ENCODE peak calls at places on chromosomes 12 and 14, in seven cellular contexts. W is body of pancreas, Z is BE2C, R is breast epithelium, S is coronary artery, J is fibroblast of lung, G is IMR-90. Q is an unnamed sample.

GRCh38 chr14:22883191-22883976 is at the start of gene REM2:
- DNase-seq in W (no peak), Z (peak), R (no peak), S (no peak), J (no peak), G (no peak), Q (no peak)

GRCh38 chr14:84850595-84850994 is 679.3 kb upstream of the FLRT2 start:
- DNase-seq in W (no peak), Z (no peak), R (no peak), S (no peak), J (no peak), G (no peak), Q (no peak)

GRCh38 chr14:105313381-105314286 is 914 bp upstream of the PACS2 start:
- DNase-seq in W (no peak), Z (no peak), R (no peak), S (no peak), J (no peak), G (no peak), Q (no peak)

GRCh38 chr12:57515468-57515933 is 4.8 kb downstream of the DDIT3 start:
- DNase-seq in W (no peak), Z (no peak), R (no peak), S (no peak), J (no peak), G (no peak), Q (no peak)

GRCh38 chr12:3959799-3960560 is 86.8 kb upstream of the PARP11 start:
- DNase-seq in W (no peak), Z (no peak), R (no peak), S (no peak), J (no peak), G (no peak), Q (no peak)

GRCh38 chr14:93655078-93655750 is 133.1 kb downstream of the PRIMA1 start:
- DNase-seq in W (peak), Z (peak), R (no peak), S (no peak), J (peak), G (peak), Q (peak)

GRCh38 chr12:15505616-15506015 is 183.3 kb downstream of the PTPRO start:
- DNase-seq in W (no peak), Z (no peak), R (no peak), S (no peak), J (no peak), G (peak), Q (no peak)

GRCh38 chr12:69502342-69503081 is 32.3 kb downstream of the FRS2 start:
- DNase-seq in W (no peak), Z (no peak), R (no peak), S (no peak), J (peak), G (no peak), Q (peak)

GRCh38 chr14:101495284-101495683 is 66.0 kb upstream of the DIO3 start:
- DNase-seq in W (peak), Z (no peak), R (peak), S (peak), J (no peak), G (no peak), Q (no peak)

GRCh38 chr14:89401241-89401640 is 15.8 kb downstream of the FOXN3 start:
- DNase-seq in W (no peak), Z (no peak), R (no peak), S (no peak), J (no peak), G (no peak), Q (no peak)

GRCh38 chr12:113641426-113641825 is 169.8 kb upstream of the LHX5 start:
- DNase-seq in W (no peak), Z (no peak), R (no peak), S (no peak), J (no peak), G (no peak), Q (no peak)

GRCh38 chr12:122395319-122395718 is 27.1 kb downstream of the CLIP1 start:
- DNase-seq in W (no peak), Z (no peak), R (no peak), S (no peak), J (peak), G (peak), Q (peak)

GRCh38 chr12:132238487-132239248 is 90.7 kb downstream of the GALNT9 start:
- DNase-seq in W (no peak), Z (no peak), R (no peak), S (no peak), J (no peak), G (no peak), Q (peak)

GRCh38 chr14:99540196-99541032 is 59.2 kb downstream of the CCNK start:
- DNase-seq in W (no peak), Z (peak), R (no peak), S (no peak), J (no peak), G (no peak), Q (no peak)

GRCh38 chr14:49427117-49427516 is 159.1 kb downstream of the RPS29 start:
- DNase-seq in W (no peak), Z (no peak), R (no peak), S (no peak), J (no peak), G (no peak), Q (no peak)

GRCh38 chr14:38143651-38144505 is 63.8 kb upstream of the SSTR1 start:
- DNase-seq in W (no peak), Z (no peak), R (no peak), S (no peak), J (peak), G (peak), Q (peak)

GRCh38 chr12:131221946-131222249 is 268.2 kb downstream of the ADGRD1 start:
- DNase-seq in W (no peak), Z (no peak), R (no peak), S (no peak), J (no peak), G (no peak), Q (no peak)
- H3K4me3 ChIP-seq in W (no peak), Z (no peak), R (no peak), S (peak), J (no peak), G (no peak), Q (no peak)

DNA sequence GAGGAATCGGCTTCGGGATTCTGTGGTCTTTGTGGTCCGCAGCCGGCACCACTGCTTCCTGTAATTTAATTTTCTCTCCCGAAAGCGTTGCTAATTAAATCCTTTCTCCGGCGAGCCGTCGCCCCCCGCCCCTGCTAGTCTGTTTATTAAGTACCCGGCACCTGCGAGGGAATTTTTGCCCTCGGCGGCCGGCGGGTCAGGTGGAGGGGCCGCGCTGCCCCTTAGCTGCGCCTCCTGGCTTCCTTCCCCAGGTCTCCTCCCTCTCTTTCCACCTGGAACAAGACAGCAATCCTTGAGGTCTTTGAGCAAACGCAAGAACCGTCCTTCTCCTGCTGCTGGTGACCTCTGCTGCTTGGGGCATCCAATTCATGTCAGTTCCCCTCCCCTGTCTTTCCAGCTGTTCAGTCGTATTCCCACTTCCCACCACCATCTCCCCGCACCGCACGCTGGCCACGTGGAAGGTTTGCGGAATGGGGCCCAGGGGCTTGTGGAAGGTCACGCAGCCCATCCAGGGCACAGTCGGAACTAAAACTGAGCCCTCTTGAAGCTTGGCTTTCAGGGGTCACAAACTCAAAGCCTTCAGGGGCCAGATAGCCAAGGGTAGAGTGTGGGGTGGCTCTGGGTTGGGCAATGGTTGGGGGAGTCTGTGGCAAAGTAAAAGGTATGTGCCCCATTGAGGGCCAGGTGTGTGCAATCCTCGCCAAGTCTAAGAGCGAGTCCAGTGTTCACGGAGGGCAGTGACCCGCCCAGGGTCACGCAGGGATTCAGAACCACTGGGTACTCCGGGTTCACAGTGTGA is 16.1 kb downstream of the ZDHHC22 start:
- DNase-seq in W (no peak), Z (no peak), R (no peak), S (peak), J (no peak), G (no peak), Q (no peak)
- TF ChIP-seq CTCF in W (no peak), Z (no peak), R (no peak), S (no peak), J (no peak), G (no peak), Q (no peak)

GRCh38 chr12:105943525-105943924 is 195.2 kb downstream of the NUAK1 start:
- DNase-seq in W (no peak), Z (no peak), R (no peak), S (no peak), J (no peak), G (no peak), Q (no peak)
- H3K4me3 ChIP-seq in W (no peak), Z (no peak), R (no peak), S (no peak), J (no peak), G (no peak), Q (no peak)

DNA sequence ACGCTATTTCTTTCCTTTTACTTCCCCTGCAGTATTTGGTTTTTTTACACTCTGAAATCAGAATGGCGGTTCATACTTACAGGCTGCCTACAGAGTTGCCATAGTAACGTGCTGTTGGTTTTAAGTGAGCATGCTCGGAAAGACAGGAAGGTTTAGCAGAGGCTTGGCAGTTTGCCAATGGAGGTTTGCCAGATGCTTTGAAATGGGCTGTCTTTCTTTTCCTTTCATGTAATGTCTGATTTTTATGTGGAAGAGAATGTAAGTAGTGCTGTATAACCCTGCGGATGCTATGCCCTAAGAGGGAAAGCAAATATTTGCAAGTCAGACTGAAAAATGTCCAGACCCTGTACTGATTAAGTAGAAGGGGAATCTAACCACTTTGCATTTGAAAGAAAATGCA is 32.8 kb downstream of the ARID4A start:
- DNase-seq in W (peak), Z (peak), R (peak), S (peak), J (peak), G (peak), Q (peak)
- TF ChIP-seq CTCF in W (no peak), Z (no peak), R (no peak), S (no peak), J (no peak), G (no peak), Q (no peak)

DNA sequence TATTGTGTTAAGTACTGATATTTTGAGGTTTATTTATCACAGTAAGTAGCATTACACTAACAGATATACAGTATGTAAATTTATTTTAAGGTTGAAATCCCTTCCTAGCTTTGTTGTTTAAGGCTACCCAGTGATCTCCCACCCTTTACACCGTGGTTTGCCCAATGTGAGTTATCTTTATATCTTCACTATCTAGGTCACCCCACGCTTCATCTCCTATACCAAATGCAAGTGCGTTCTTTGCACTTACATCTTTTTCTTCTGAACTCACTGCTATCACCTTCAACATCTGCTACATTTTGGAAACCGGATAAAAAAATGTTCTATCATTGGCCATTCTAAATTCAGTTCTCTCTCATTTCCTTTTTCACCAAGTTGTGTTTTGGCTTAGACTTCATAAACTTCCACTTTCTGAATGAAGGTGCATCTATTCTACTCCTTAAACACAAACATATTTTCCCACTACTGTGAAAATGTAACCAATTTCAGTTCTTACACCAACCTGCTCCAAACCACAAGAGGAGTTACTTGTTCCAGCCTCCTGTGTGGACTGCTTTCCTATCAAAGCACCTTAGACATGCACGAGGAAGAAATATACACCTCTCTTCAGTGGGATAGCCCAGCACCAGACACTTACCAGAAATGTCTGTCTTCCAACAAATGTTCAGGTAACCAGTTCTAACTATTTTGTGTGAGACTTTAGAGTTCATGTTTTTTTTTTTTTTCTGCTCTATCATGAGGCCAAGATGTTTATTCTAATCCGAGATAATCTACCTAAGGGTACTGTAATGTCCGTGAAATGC is 21.8 kb downstream of the CLEC9A start:
- DNase-seq in W (no peak), Z (no peak), R (no peak), S (no peak), J (no peak), G (no peak), Q (no peak)
- H3K4me3 ChIP-seq in W (no peak), Z (no peak), R (no peak), S (no peak), J (no peak), G (no peak), Q (no peak)

GRCh38 chr14:95998656-95999055 is 40.5 kb upstream of the C14orf132 start:
- DNase-seq in W (no peak), Z (no peak), R (no peak), S (no peak), J (peak), G (peak), Q (peak)
- TF ChIP-seq CTCF in W (peak), Z (peak), R (peak), S (no peak), J (peak), G (peak), Q (peak)

DNA sequence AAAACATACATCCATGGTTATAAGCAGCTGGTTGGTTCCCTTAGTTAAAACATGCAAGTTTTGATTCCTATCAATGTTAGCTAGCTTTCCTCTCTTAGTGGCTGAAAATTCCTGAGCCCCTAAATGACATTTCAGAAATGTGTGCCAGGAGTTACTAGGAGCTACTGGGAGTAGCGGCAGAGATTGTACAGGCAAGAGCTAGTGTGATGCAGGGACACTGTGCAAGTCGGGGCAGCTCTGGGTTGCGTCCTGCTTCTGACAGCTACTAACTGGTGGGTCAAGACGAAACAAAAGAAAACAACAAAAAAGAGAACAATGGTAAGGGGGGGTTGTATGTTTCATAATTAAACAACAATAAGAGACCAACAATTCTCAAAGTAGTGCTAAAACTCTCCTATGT is 35.4 kb downstream of the LRIG3 start:
- DNase-seq in W (no peak), Z (no peak), R (no peak), S (no peak), J (no peak), G (no peak), Q (no peak)
- H3K4me3 ChIP-seq in W (no peak), Z (no peak), R (no peak), S (no peak), J (no peak), G (no peak), Q (no peak)